ENCODE peak calls at places on chromosomes 12 and 14, in seven cellular contexts. O, P, M, D, H, Y and U are unnamed samples.
A peak's percentile ranks its signal among the peaks of the same experiment; 100 is the strongest.

GRCh38 chr12:53065975-53066593 is 13.1 kb downstream of the SPRYD3 start:
- DNase-seq in O (peak; percentile 57), P (peak; percentile 84), M (peak; percentile 57), D (peak; percentile 69), H (peak; percentile 65), Y (peak; percentile 89), U (no peak)

GRCh38 chr14:71486274-71486673 is 446.0 kb upstream of the RGS6 start:
- DNase-seq in O (no peak), P (no peak), M (no peak), D (no peak), H (no peak), Y (no peak), U (no peak)

GRCh38 chr12:97308576-97309198 is 153.9 kb upstream of the RMST start:
- DNase-seq in O (peak; percentile 10), P (no peak), M (peak; percentile 30), D (peak; percentile 43), H (peak; percentile 2), Y (peak; percentile 81), U (peak; percentile 7)

GRCh38 chr14:52240623-52241022 is 26.9 kb upstream of the PTGDR start:
- DNase-seq in O (no peak), P (no peak), M (no peak), D (no peak), H (no peak), Y (no peak), U (no peak)

GRCh38 chr12:4270016-4270669 is 3.4 kb upstream of the CCND2 start:
- DNase-seq in O (no peak), P (no peak), M (no peak), D (no peak), H (no peak), Y (peak; percentile 97), U (no peak)

GRCh38 chr14:34029921-34030334 is 79.1 kb upstream of the EGLN3 start:
- DNase-seq in O (no peak), P (peak; percentile 74), M (no peak), D (no peak), H (no peak), Y (no peak), U (no peak)

GRCh38 chr12:51977320-51977753 is 25.8 kb downstream of the ACVR1B start:
- DNase-seq in O (no peak), P (no peak), M (peak; percentile 9), D (no peak), H (no peak), Y (no peak), U (no peak)

GRCh38 chr12:52372216-52373154 is 5.2 kb upstream of the KRT85 start:
- DNase-seq in O (peak; percentile 56), P (peak; percentile 89), M (peak; percentile 61), D (peak; percentile 77), H (peak; percentile 71), Y (peak; percentile 91), U (peak; percentile 61)

GRCh38 chr12:44019118-44019517 is 183.2 kb downstream of the TMEM117 start:
- DNase-seq in O (no peak), P (no peak), M (no peak), D (no peak), H (no peak), Y (no peak), U (no peak)

GRCh38 chr12:68175566-68176033 is 16.1 kb upstream of the IFNG start:
- DNase-seq in O (peak; percentile 58), P (no peak), M (peak; percentile 29), D (no peak), H (no peak), Y (peak; percentile 90), U (no peak)

GRCh38 chr12:132776816-132777568 is 15.4 kb upstream of the ANKLE2 start:
- DNase-seq in O (no peak), P (peak; percentile 62), M (no peak), D (no peak), H (no peak), Y (no peak), U (no peak)

GRCh38 chr14:35332517-35333346 is 40.5 kb downstream of the PSMA6 start:
- DNase-seq in O (peak; percentile 48), P (peak; percentile 66), M (no peak), D (peak; percentile 51), H (no peak), Y (peak; percentile 46), U (no peak)

GRCh38 chr14:91325211-91325610 is 80.7 kb upstream of the GPR68 start:
- DNase-seq in O (no peak), P (no peak), M (no peak), D (no peak), H (no peak), Y (no peak), U (no peak)

GRCh38 chr14:32906672-32907071 is 32.0 kb upstream of the NPAS3 start:
- DNase-seq in O (no peak), P (no peak), M (no peak), D (no peak), H (no peak), Y (no peak), U (no peak)

GRCh38 chr14:93683241-93683640 is 105.0 kb downstream of the PRIMA1 start:
- DNase-seq in O (no peak), P (no peak), M (no peak), D (no peak), H (no peak), Y (peak; percentile 5), U (no peak)

GRCh38 chr12:8681129-8681902 is 16.5 kb upstream of the RIMKLB start:
- DNase-seq in O (peak; percentile 25), P (no peak), M (no peak), D (peak; percentile 44), H (no peak), Y (peak; percentile 92), U (no peak)

GRCh38 chr12:92619730-92620684 is 82.8 kb upstream of the PLEKHG7 start:
- DNase-seq in O (no peak), P (no peak), M (no peak), D (no peak), H (no peak), Y (no peak), U (no peak)

GRCh38 chr12:124520258-124520657 is 47.2 kb downstream of the NCOR2 start:
- DNase-seq in O (peak; percentile 73), P (peak; percentile 76), M (no peak), D (no peak), H (no peak), Y (peak; percentile 35), U (no peak)

GRCh38 chr12:7951671-7952070 is 15.7 kb upstream of the SLC2A3 start:
- DNase-seq in O (no peak), P (no peak), M (no peak), D (no peak), H (no peak), Y (no peak), U (no peak)

GRCh38 chr14:77319416-77319815 is 1.3 kb downstream of the POMT2 start:
- DNase-seq in O (peak; percentile 13), P (no peak), M (peak; percentile 13), D (no peak), H (no peak), Y (no peak), U (no peak)

GRCh38 chr12:56256326-56256960 is 1.7 kb downstream of the ANKRD52 start:
- DNase-seq in O (no peak), P (no peak), M (peak; percentile 69), D (no peak), H (no peak), Y (no peak), U (no peak)

GRCh38 chr14:68291820-68292219 is 472.2 kb downstream of the RAD51B start:
- DNase-seq in O (peak; percentile 86), P (no peak), M (no peak), D (no peak), H (no peak), Y (peak; percentile 3), U (no peak)

GRCh38 chr12:28130625-28131598 is 59.3 kb upstream of the CCDC91 start:
- DNase-seq in O (no peak), P (peak; percentile 49), M (peak; percentile 95), D (no peak), H (no peak), Y (peak; percentile 61), U (peak; percentile 99)

GRCh38 chr14:24659916-24660570 is 26.1 kb upstream of the GZMB start:
- DNase-seq in O (no peak), P (no peak), M (no peak), D (no peak), H (no peak), Y (no peak), U (no peak)

GRCh38 chr12:53806689-53807088 is 54.9 kb upstream of the CISTR start:
- DNase-seq in O (no peak), P (no peak), M (no peak), D (no peak), H (no peak), Y (no peak), U (peak; percentile 3)

GRCh38 chr12:76471579-76471978 is 88.0 kb downstream of the OSBPL8 start:
- DNase-seq in O (no peak), P (no peak), M (no peak), D (no peak), H (no peak), Y (no peak), U (no peak)

GRCh38 chr12:98594050-98594853 is 766 bp downstream of the SLC25A3 start:
- DNase-seq in O (peak; percentile 17), P (no peak), M (no peak), D (no peak), H (peak; percentile 54), Y (peak; percentile 65), U (no peak)

GRCh38 chr14:99395904-99396530 is 84.6 kb downstream of the SETD3 start:
- DNase-seq in O (peak; percentile 44), P (no peak), M (peak; percentile 35), D (peak; percentile 79), H (no peak), Y (peak; percentile 18), U (no peak)